ENCODE peak calls at places on chromosome 10, in four cellular contexts. C is tibial nerve, T is right lobe of liver, M is left lung. J is an unnamed sample. For H3K27me3, the result is how much of the 10 kb centered on the place peaks cover.

GRCh38 chr10:74932648-74933047 is 106.2 kb downstream of the KAT6B start:
- DNase-seq in C (peak), T (no peak), M (no peak), J (peak)

GRCh38 chr10:108360187-108360586 is 1195.7 kb upstream of the SORCS1 start:
- DNase-seq in C (no peak), T (no peak), M (no peak), J (no peak)

GRCh38 chr10:124717911-124718734 is 26.1 kb downstream of the FAM53B start:
- DNase-seq in C (no peak), T (peak), M (no peak), J (no peak)

GRCh38 chr10:112141297-112141696 is 42.3 kb downstream of the GPAM start:
- DNase-seq in C (no peak), T (no peak), M (no peak), J (no peak)

GRCh38 chr10:11684717-11685645 is 57.2 kb upstream of the ECHDC3 start:
- DNase-seq in C (peak), T (no peak), M (peak), J (peak)

GRCh38 chr10:71217266-71218045 is 5.1 kb downstream of the UNC5B start:
- DNase-seq in C (no peak), T (no peak), M (no peak), J (no peak)

GRCh38 chr10:71825217-71825616 is 25.8 kb downstream of the PSAP start:
- DNase-seq in C (no peak), T (no peak), M (no peak), J (no peak)

GRCh38 chr10:84895541-84895940 is 567.2 kb downstream of the CCSER2 start:
- DNase-seq in C (no peak), T (no peak), M (no peak), J (no peak)

GRCh38 chr10:96153065-96153464 is 23.0 kb downstream of the ZNF518A start:
- DNase-seq in C (no peak), T (no peak), M (no peak), J (no peak)

GRCh38 chr10:80077869-80078447 is 507 bp upstream of the TMEM254 start:
- DNase-seq in C (no peak), T (no peak), M (no peak), J (no peak)
- H3K4me3 ChIP-seq in C (peak), T (peak), M (peak), J (peak)

GRCh38 chr10:118542789-118543188 is 52.7 kb downstream of the PRLHR start:
- DNase-seq in C (no peak), T (no peak), M (no peak), J (no peak)

GRCh38 chr10:118543714-118544400 is 51.6 kb downstream of the PRLHR start:
- DNase-seq in C (no peak), T (peak), M (no peak), J (peak)

GRCh38 chr10:118541718-118542117 is 53.7 kb downstream of the PRLHR start:
- DNase-seq in C (no peak), T (no peak), M (no peak), J (no peak)

GRCh38 chr10:118544401-118544948 is 51.0 kb downstream of the PRLHR start:
- DNase-seq in C (no peak), T (no peak), M (no peak), J (no peak)

DNA sequence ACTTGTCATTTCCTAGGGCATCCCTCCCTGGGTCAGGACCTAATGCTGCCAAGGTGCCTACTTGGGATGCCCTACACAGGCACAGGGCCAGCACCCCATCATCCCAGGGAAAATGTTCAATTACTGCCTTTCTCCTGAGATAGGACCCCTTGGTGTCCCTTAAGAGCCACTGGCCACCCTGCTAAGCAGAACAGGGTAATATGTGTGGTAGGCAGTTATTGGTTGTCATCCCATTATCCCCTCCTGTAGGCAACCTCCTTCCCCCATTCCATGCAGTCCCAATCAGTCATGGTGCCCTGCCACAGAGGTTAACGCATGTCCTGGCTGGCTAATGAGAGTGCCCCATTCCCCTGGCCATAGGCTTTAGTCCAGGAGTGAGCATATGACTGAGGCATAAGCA is 53.2 kb downstream of the PRLHR start:
- DNase-seq in C (no peak), T (no peak), M (no peak), J (no peak)
- H3K27me3 ChIP-seq in C (under half), T (under half), M (under half), J (half or more)

GRCh38 chr10:5385224-5385623 is 19.4 kb downstream of the TUBAL3 start:
- DNase-seq in C (no peak), T (no peak), M (no peak), J (no peak)
- H3K4me3 ChIP-seq in C (no peak), T (no peak), M (no peak), J (no peak)

GRCh38 chr10:100814751-100815474 is 69.5 kb downstream of the PAX2 start:
- DNase-seq in C (no peak), T (no peak), M (no peak), J (no peak)
- H3K27me3 ChIP-seq in C (half or more), T (under half), M (under half), J (half or more)

DNA sequence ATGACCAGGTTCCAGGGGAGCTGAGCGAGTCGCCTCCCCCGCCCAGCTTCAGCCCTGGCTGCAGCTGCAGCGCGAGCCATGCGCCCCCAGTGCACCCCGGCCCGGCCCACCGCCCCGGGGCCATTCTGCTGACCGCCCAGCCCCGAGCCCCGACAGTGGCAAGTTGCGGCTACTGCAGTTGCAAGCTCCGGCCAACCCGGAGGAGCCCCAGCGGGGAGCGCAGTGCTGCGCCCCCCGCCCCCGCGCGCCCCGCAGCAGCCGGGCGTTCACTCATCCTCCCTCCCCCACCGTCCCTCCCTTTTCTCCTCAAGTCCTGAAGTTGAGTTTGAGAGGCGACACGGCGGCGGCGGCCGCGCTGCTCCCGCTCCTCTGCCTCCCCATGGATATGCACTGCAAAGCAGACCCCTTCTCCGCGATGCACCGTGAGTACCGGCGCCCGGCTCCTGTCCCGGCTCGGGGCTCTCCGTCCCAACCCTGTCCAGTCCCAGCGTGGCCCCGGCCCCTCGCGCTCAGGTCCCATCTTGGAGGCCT is 565 bp downstream of the PAX2 start:
- DNase-seq in C (no peak), T (no peak), M (no peak), J (no peak)
- H3K4me3 ChIP-seq in C (peak), T (no peak), M (no peak), J (peak)

GRCh38 chr10:116168329-116168728 is 104.7 kb downstream of the GFRA1 start:
- DNase-seq in C (no peak), T (no peak), M (no peak), J (no peak)
- H3K27me3 ChIP-seq in C (under half), T (under half), M (under half), J (under half)

GRCh38 chr10:70126700-70127395 is 5.8 kb downstream of the AIFM2 start:
- DNase-seq in C (no peak), T (no peak), M (no peak), J (no peak)

GRCh38 chr10:70132098-70133029 is at the start of gene AIFM2:
- DNase-seq in C (peak), T (peak), M (peak), J (peak)

GRCh38 chr10:70131560-70131937 is 1.1 kb downstream of the AIFM2 start:
- DNase-seq in C (no peak), T (no peak), M (no peak), J (no peak)

GRCh38 chr10:70135046-70135445 is 2.4 kb upstream of the AIFM2 start:
- DNase-seq in C (no peak), T (no peak), M (no peak), J (no peak)

DNA sequence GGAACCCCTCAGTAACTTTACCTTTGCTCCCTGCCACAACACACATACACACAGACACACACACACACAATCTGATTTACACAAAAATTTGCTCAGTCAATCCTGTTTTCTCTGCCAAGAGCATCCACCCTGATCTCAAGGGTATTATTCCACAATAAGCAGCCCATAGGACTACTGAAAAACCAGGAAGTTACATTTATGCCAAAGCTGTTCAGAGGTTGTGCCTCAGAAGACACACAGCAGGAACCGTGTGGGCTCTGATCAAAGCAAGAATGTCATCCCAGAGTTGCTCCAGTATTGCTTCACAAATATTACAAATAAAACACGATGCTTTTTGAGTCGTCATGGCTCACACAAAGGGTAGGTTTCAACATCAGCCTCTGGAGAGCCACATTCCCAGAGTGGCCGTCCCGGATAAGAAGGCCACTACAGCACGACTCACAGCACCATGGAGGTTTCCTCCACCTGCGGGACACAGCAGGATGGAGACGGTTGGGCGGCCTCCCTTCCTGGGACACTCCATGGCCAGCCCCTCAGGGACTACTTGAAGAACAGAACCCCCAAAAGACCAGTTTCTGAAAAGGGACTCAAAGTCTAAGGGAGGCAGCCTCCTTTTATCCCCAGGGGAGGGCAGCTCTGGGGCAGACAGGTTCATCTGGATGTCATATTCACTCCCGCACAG is 1.6 kb downstream of the AIFM2 start:
- DNase-seq in C (peak), T (no peak), M (no peak), J (no peak)
- H3K4me3 ChIP-seq in C (no peak), T (peak), M (peak), J (peak)

J was measured in left ventricle myocardium inferior.